ENCODE peak calls at places on chromosomes 2 and 18, in five cellular contexts. B is HepG2, J is H1, I is uterus, S is transverse colon. Q is an unnamed sample.

GRCh38 chr2:38376346-38376682 is 759 bp downstream of the ATL2 start:
- DNase-seq in B (peak; percentile 73), J (peak; percentile 79), I (no peak), S (peak; percentile 63), Q (peak; percentile 45)

GRCh38 chr2:217216316-217216715 is 356.5 kb upstream of the TNP1 start:
- DNase-seq in B (no peak), J (no peak), I (no peak), S (no peak), Q (no peak)

GRCh38 chr2:31401580-31401979 is 13.0 kb downstream of the XDH start:
- DNase-seq in B (no peak), J (no peak), I (no peak), S (no peak), Q (peak; percentile 68)

GRCh38 chr2:238841542-238842181 is 6.2 kb upstream of the TWIST2 start:
- DNase-seq in B (no peak), J (peak; percentile 35), I (no peak), S (no peak), Q (no peak)

GRCh38 chr2:140863713-140864112 is 1267.1 kb downstream of the LRP1B start:
- DNase-seq in B (peak; percentile 51), J (no peak), I (no peak), S (no peak), Q (no peak)

GRCh38 chr2:36322108-36322507 is 33.5 kb upstream of the CRIM1 start:
- DNase-seq in B (peak; percentile 40), J (no peak), I (no peak), S (no peak), Q (no peak)

GRCh38 chr2:230998882-230999281 is 3.0 kb downstream of the SPATA3 start:
- DNase-seq in B (no peak), J (no peak), I (no peak), S (no peak), Q (no peak)

GRCh38 chr2:145812163-145812554 is 1292.2 kb upstream of the ZEB2 start:
- DNase-seq in B (no peak), J (no peak), I (no peak), S (no peak), Q (no peak)

GRCh38 chr2:185108588-185108987 is 510.3 kb downstream of the ZNF804A start:
- DNase-seq in B (no peak), J (no peak), I (no peak), S (no peak), Q (no peak)

GRCh38 chr2:6103949-6104348 is 411.8 kb downstream of the SOX11 start:
- DNase-seq in B (no peak), J (peak; percentile 51), I (no peak), S (no peak), Q (no peak)

GRCh38 chr2:135633582-135633981 is 102.3 kb downstream of the R3HDM1 start:
- DNase-seq in B (no peak), J (no peak), I (no peak), S (peak; percentile 36), Q (no peak)

GRCh38 chr2:144860421-144860820 is 340.5 kb upstream of the ZEB2 start:
- DNase-seq in B (no peak), J (no peak), I (no peak), S (no peak), Q (no peak)

GRCh38 chr18:74897971-74898657 is 300.4 kb downstream of the ZNF407 start:
- DNase-seq in B (no peak), J (no peak), I (no peak), S (no peak), Q (no peak)

GRCh38 chr2:182754231-182754630 is 38.2 kb downstream of the DNAJC10 start:
- DNase-seq in B (no peak), J (no peak), I (no peak), S (no peak), Q (no peak)

GRCh38 chr2:164558450-164558849 is 62.8 kb downstream of the GRB14 start:
- DNase-seq in B (no peak), J (no peak), I (no peak), S (no peak), Q (no peak)

GRCh38 chr18:50518787-50519520 is 40.9 kb upstream of the MAPK4 start:
- DNase-seq in B (no peak), J (no peak), I (no peak), S (no peak), Q (no peak)

GRCh38 chr18:5693637-5694175 is 149.9 kb upstream of the EPB41L3 start:
- DNase-seq in B (no peak), J (no peak), I (no peak), S (no peak), Q (no peak)

GRCh38 chr2:234411793-234412192 is 85.1 kb downstream of the ARL4C start:
- DNase-seq in B (no peak), J (no peak), I (no peak), S (no peak), Q (no peak)

GRCh38 chr2:85133751-85134254 is 611 bp downstream of the TCF7L1 start:
- DNase-seq in B (no peak), J (peak; percentile 71), I (peak; percentile 56), S (peak; percentile 16), Q (no peak)

GRCh38 chr2:227780981-227781630 is 32.5 kb upstream of the CCL20 start:
- DNase-seq in B (no peak), J (no peak), I (no peak), S (peak; percentile 81), Q (no peak)

GRCh38 chr2:29047083-29047840 is 27.1 kb downstream of the PCARE start:
- DNase-seq in B (no peak), J (no peak), I (no peak), S (no peak), Q (no peak)

GRCh38 chr18:4808891-4809290 is 353.8 kb upstream of the DLGAP1 start:
- DNase-seq in B (no peak), J (no peak), I (no peak), S (no peak), Q (no peak)

GRCh38 chr18:77129150-77129551 is 3.4 kb downstream of the MBP start:
- DNase-seq in B (no peak), J (no peak), I (peak; percentile 75), S (no peak), Q (no peak)

GRCh38 chr18:77131652-77132368 is 773 bp downstream of the MBP start:
- DNase-seq in B (no peak), J (no peak), I (peak; percentile 55), S (peak; percentile 80), Q (no peak)

GRCh38 chr18:77130229-77131099 is 2.1 kb downstream of the MBP start:
- DNase-seq in B (no peak), J (no peak), I (no peak), S (no peak), Q (no peak)

GRCh38 chr18:77132369-77133050 is at the start of gene MBP:
- DNase-seq in B (no peak), J (peak; percentile 91), I (peak; percentile 51), S (peak; percentile 92), Q (no peak)

DNA sequence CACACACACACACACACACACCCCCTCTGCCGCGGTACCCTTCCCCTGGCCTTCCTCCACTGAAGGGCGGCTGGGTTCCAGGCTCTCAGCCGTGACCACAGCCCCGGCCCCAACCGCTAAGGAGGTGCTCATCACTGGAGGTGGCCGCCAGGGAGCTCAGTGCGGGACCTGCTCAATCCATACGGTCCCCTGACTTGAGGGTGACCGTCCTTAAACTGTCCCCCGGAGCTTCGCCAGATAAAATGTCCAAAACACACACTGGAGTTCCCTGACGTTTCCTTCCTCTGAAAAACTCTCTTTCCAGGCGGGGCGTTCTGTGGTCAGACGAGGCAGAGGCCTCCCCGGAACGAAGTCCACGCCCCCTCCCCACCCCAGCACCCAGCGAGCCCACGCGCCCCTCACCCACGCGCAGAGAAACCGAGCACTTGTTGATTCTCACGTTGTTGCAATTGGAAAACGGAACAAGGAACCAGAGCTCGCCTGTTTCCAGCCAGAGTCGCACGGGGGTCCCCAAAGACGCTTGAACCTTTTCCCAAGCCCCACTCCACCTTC is 1.4 kb downstream of the MBP start:
- DNase-seq in B (no peak), J (no peak), I (no peak), S (peak; percentile 46), Q (no peak)
- TF ChIP-seq POLR2A in B (no peak), J (no peak), I (no peak), S (peak; percentile 26), Q (no peak)

GRCh38 chr2:160299540-160299939 is 99.5 kb upstream of the ITGB6 start:
- DNase-seq in B (no peak), J (no peak), I (no peak), S (no peak), Q (no peak)
- TF ChIP-seq POLR2A in B (no peak), J (no peak), I (no peak), S (no peak), Q (no peak)

DNA sequence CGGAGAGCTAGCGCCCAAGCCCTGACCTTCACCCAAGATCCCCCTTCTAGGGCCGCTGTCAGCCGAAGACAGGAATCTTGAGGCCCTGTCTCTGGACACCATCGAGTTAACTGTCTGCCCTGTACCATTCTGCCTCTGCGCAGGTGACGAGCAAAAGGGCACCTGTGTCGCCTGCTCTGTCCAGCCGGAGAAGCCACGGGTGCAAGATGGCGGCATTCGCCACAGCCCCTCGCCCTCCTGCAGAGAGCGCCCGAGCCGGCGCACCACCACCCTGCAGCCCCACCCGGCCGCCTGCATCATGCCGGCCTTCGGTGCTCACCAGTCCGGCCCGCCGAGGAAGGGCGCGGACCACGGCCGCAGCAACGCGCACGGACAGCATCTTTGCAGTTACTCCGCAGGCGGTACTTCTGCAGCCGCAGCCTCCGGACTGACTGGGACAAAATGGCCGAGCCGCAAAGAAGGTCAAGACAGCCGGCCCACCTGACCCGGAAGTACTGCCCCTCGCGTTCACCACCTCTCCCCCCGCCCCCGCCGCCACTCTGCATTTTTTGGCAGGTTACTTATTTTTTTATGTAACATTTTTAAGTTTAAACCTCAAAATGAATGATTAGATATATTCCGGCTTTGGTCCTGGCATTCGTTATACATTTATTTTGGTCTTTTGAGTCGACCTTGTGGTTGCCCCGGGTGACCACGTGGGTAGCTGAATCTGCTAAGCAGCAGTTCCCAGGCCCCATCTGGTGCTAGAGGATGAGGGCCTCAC is at the start of gene ATP5F1A:
- DNase-seq in B (peak; percentile 77), J (peak; percentile 88), I (peak; percentile 84), S (peak; percentile 90), Q (peak; percentile 51)
- TF ChIP-seq POLR2A in B (peak; percentile 91), J (peak; percentile 81), I (peak; percentile 76), S (peak; percentile 91), Q (peak; percentile 93)

GRCh38 chr2:190988910-190989309 is 25.1 kb downstream of the STAT1 start:
- DNase-seq in B (no peak), J (no peak), I (no peak), S (no peak), Q (no peak)

GRCh38 chr2:190987116-190987515 is 26.9 kb downstream of the STAT1 start:
- DNase-seq in B (no peak), J (no peak), I (no peak), S (no peak), Q (no peak)

GRCh38 chr2:190990132-190990531 is 23.8 kb downstream of the STAT1 start:
- DNase-seq in B (no peak), J (no peak), I (no peak), S (no peak), Q (no peak)

GRCh38 chr2:190986221-190986953 is 27.6 kb downstream of the STAT1 start:
- DNase-seq in B (no peak), J (no peak), I (no peak), S (no peak), Q (no peak)

GRCh38 chr2:190987938-190988337 is 26.0 kb downstream of the STAT1 start:
- DNase-seq in B (no peak), J (no peak), I (no peak), S (no peak), Q (no peak)
- TF ChIP-seq POLR2A in B (no peak), J (no peak), I (no peak), S (no peak), Q (no peak)

Q was measured in H54.